ENCODE peak calls at places on chromosomes 7 and 10, in four cellular contexts. K is HepG2, T is AG20443, S is Daoy. W is an unnamed sample.

GRCh38 chr7:584122-584465 is 64.4 kb upstream of the PDGFA start:
- DNase-seq in T (no peak), S (no peak), K (no peak), W (peak)

GRCh38 chr10:110972231-110973134 is 53.1 kb downstream of the SHOC2 start:
- DNase-seq in T (no peak), K (no peak), S (no peak), W (no peak)

GRCh38 chr10:84291389-84291788 is 37.0 kb upstream of the CCSER2 start:
- DNase-seq in S (no peak), K (peak), T (peak), W (no peak)

GRCh38 chr7:91407942-91408341 is 143.7 kb downstream of the FZD1 start:
- DNase-seq in K (no peak), S (no peak), T (no peak), W (no peak)

GRCh38 chr7:76409537-76409936 is at the start of gene SSC4D:
- DNase-seq in K (peak), T (no peak), S (no peak), W (no peak)

GRCh38 chr7:1713502-1714484 is 43.7 kb downstream of the ELFN1 start:
- DNase-seq in K (peak), T (no peak), S (no peak), W (no peak)

GRCh38 chr10:131885391-131886165 is 15.2 kb upstream of the PPP2R2D start:
- DNase-seq in S (peak), T (peak), K (peak), W (peak)

GRCh38 chr10:122126763-122127659 is 138.0 kb downstream of the TACC2 start:
- DNase-seq in T (peak), S (peak), K (peak), W (no peak)

GRCh38 chr10:94239696-94240095 is 123.0 kb downstream of the NOC3L start:
- DNase-seq in S (no peak), K (no peak), T (no peak), W (no peak)

GRCh38 chr10:62492012-62492869 is 118.1 kb downstream of the ZNF365 start:
- DNase-seq in K (peak), S (no peak), T (peak), W (no peak)

GRCh38 chr10:103595933-103596726 is 102.6 kb downstream of the NEURL1 start:
- DNase-seq in K (no peak), S (no peak), T (no peak), W (no peak)

GRCh38 chr7:32275216-32275979 is 205.2 kb upstream of the PDE1C start:
- DNase-seq in K (no peak), S (peak), T (no peak), W (peak)

GRCh38 chr7:122380993-122381392 is 76.4 kb upstream of the FEZF1 start:
- DNase-seq in T (no peak), K (no peak), S (no peak), W (no peak)

GRCh38 chr10:123911866-123912265 is 20.3 kb upstream of the CPXM2 start:
- DNase-seq in T (no peak), K (no peak), S (no peak), W (no peak)

GRCh38 chr10:37146443-37146842 is 21.0 kb downstream of the ANKRD30A start:
- DNase-seq in S (no peak), T (no peak), K (peak), W (no peak)

W was measured in stimulated activated naive CD8-positive, alpha-beta T cell treated with anti-CD3 and anti-CD28 coated beads, Interleukin-15, amount 100 ng/mL, for 72 hours.